ENCODE peak calls at places on chromosomes 11 and 22, in eight cellular contexts. Y, U, Q, S, L, F, A and D are unnamed samples.

GRCh38 chr11:66787934-66788758 is 55.1 kb upstream of the RCE1 start:
- DNase-seq in Y (peak), U (no peak), Q (no peak), S (no peak), L (no peak), F (no peak), A (no peak), D (no peak)

GRCh38 chr11:119115484-119116234 is 5.7 kb upstream of the HINFP start:
- DNase-seq in Y (no peak), U (no peak), Q (no peak), S (no peak), L (no peak), F (no peak), A (no peak), D (no peak)

GRCh38 chr11:93796424-93796823 is 12.3 kb downstream of the MED17 start:
- DNase-seq in Y (no peak), U (no peak), Q (no peak), S (no peak), L (no peak), F (no peak), A (no peak), D (no peak)

GRCh38 chr11:94325681-94326080 is 21.3 kb downstream of the IZUMO1R start:
- DNase-seq in Y (peak), U (peak), Q (peak), S (no peak), L (peak), F (peak), A (peak), D (peak)

GRCh38 chr11:134668076-134668475 is 256.0 kb upstream of the B3GAT1 start:
- DNase-seq in Y (no peak), U (no peak), Q (no peak), S (no peak), L (no peak), F (no peak), A (no peak), D (no peak)

GRCh38 chr11:69166186-69167115 is 10.7 kb downstream of the SMIM38 start:
- DNase-seq in Y (peak), U (no peak), Q (peak), S (peak), L (peak), F (peak), A (no peak), D (peak)

GRCh38 chr11:16685914-16686313 is 52.5 kb upstream of the C11orf58 start:
- DNase-seq in Y (no peak), U (no peak), Q (no peak), S (no peak), L (no peak), F (no peak), A (no peak), D (no peak)

GRCh38 chr22:24134090-24134846 is 47.0 kb upstream of the SUSD2 start:
- DNase-seq in Y (no peak), U (no peak), Q (no peak), S (no peak), L (peak), F (peak), A (no peak), D (peak)

GRCh38 chr11:131624526-131624925 is 254.1 kb downstream of the NTM start:
- DNase-seq in Y (peak), U (no peak), Q (no peak), S (no peak), L (no peak), F (no peak), A (no peak), D (no peak)

GRCh38 chr11:59216654-59217640 is 4.2 kb upstream of the MPEG1 start:
- DNase-seq in Y (peak), U (peak), Q (peak), S (no peak), L (no peak), F (peak), A (no peak), D (peak)

GRCh38 chr11:6431861-6432260 is 8.9 kb downstream of the HPX start:
- DNase-seq in Y (peak), U (no peak), Q (peak), S (no peak), L (no peak), F (no peak), A (no peak), D (no peak)

GRCh38 chr11:24762076-24762475 is 265.2 kb downstream of the LUZP2 start:
- DNase-seq in Y (no peak), U (no peak), Q (no peak), S (no peak), L (no peak), F (no peak), A (no peak), D (no peak)

GRCh38 chr11:88315981-88316441 is 21.5 kb downstream of the CTSC start:
- DNase-seq in Y (no peak), U (peak), Q (no peak), S (no peak), L (no peak), F (no peak), A (no peak), D (no peak)

GRCh38 chr22:36364255-36365019 is 23.3 kb downstream of the MYH9 start:
- DNase-seq in Y (no peak), U (no peak), Q (no peak), S (no peak), L (no peak), F (no peak), A (no peak), D (no peak)

GRCh38 chr22:23712256-23712655 is 21.4 kb downstream of the RGL4 start:
- DNase-seq in Y (no peak), U (no peak), Q (no peak), S (no peak), L (no peak), F (no peak), A (no peak), D (no peak)

GRCh38 chr22:41557401-41558240 is 3.2 kb upstream of the CSDC2 start:
- DNase-seq in Y (peak), U (no peak), Q (peak), S (peak), L (peak), F (no peak), A (no peak), D (no peak)

GRCh38 chr11:129894281-129895125 is 875 bp downstream of the NFRKB start:
- DNase-seq in Y (peak), U (peak), Q (peak), S (no peak), L (no peak), F (peak), A (no peak), D (peak)

GRCh38 chr11:109892321-109892794 is 200.8 kb upstream of the ZC3H12C start:
- DNase-seq in Y (no peak), U (no peak), Q (peak), S (no peak), L (no peak), F (no peak), A (no peak), D (no peak)

GRCh38 chr22:46655861-46656608 is 35.8 kb downstream of the GRAMD4 start:
- DNase-seq in Y (no peak), U (no peak), Q (no peak), S (no peak), L (no peak), F (no peak), A (no peak), D (no peak)

GRCh38 chr11:8258771-8259170 is 4.9 kb downstream of the LMO1 start:
- DNase-seq in Y (peak), U (no peak), Q (peak), S (peak), L (peak), F (no peak), A (no peak), D (no peak)

GRCh38 chr22:48920776-48921241 is 906.9 kb downstream of the BRD1 start:
- DNase-seq in Y (no peak), U (no peak), Q (no peak), S (no peak), L (no peak), F (no peak), A (no peak), D (no peak)

GRCh38 chr11:12234216-12234615 is 123.8 kb downstream of the MICAL2 start:
- DNase-seq in Y (no peak), U (no peak), Q (no peak), S (no peak), L (no peak), F (no peak), A (no peak), D (no peak)

GRCh38 chr22:45785458-45785857 is 113.8 kb downstream of the ATXN10 start:
- DNase-seq in Y (peak), U (no peak), Q (no peak), S (no peak), L (no peak), F (peak), A (no peak), D (no peak)

GRCh38 chr11:130211144-130211543 is 51.6 kb downstream of the ST14 start:
- DNase-seq in Y (no peak), U (no peak), Q (no peak), S (no peak), L (no peak), F (peak), A (no peak), D (no peak)

GRCh38 chr11:62125881-62126280 is 2.1 kb downstream of the INCENP start:
- DNase-seq in Y (no peak), U (no peak), Q (no peak), S (no peak), L (no peak), F (no peak), A (no peak), D (no peak)

GRCh38 chr11:68893282-68893681 is 10.3 kb downstream of the MRPL21 start:
- DNase-seq in Y (no peak), U (no peak), Q (no peak), S (no peak), L (peak), F (no peak), A (no peak), D (no peak)

GRCh38 chr11:27241316-27242122 is 121.5 kb downstream of the CCDC34 start:
- DNase-seq in Y (peak), U (no peak), Q (peak), S (no peak), L (no peak), F (no peak), A (no peak), D (no peak)

GRCh38 chr11:128269466-128269865 is 317.9 kb downstream of the ETS1 start:
- DNase-seq in Y (peak), U (no peak), Q (no peak), S (no peak), L (no peak), F (no peak), A (no peak), D (no peak)

GRCh38 chr22:48422900-48423480 is 1404.7 kb downstream of the BRD1 start:
- DNase-seq in Y (no peak), U (no peak), Q (no peak), S (no peak), L (no peak), F (no peak), A (no peak), D (no peak)

GRCh38 chr22:42734406-42734805 is 13.7 kb upstream of the A4GALT start:
- DNase-seq in Y (no peak), U (no peak), Q (no peak), S (no peak), L (no peak), F (no peak), A (no peak), D (no peak)

GRCh38 chr22:41394012-41394356 is 12.2 kb downstream of the TEF start:
- DNase-seq in Y (no peak), U (no peak), Q (no peak), S (no peak), L (no peak), F (no peak), A (no peak), D (no peak)